ENCODE peak calls at places on chromosomes 6 and 20, in nine cellular contexts. M is adrenal gland, B is heart right ventricle, C is ascending aorta, W is lower lobe of right lung, I is psoas muscle, X is PC-3, N is testis, K is esophagus squamous epithelium. A is an unnamed sample. For H3K36me3 and H3K4me1, the result is how much of the 10 kb centered on the place peaks cover.

GRCh38 chr6:124714728-124715127 is 247.5 kb upstream of the RNF217 start:
- DNase-seq in M (no peak), B (no peak), C (no peak), W (no peak), I (no peak), X (no peak), N (no peak), K (no peak), A (no peak)

GRCh38 chr6:150683320-150683719 is 83.6 kb downstream of the PLEKHG1 start:
- DNase-seq in M (peak), B (peak), C (no peak), W (no peak), I (peak), X (no peak), N (no peak), K (no peak), A (no peak)

GRCh38 chr6:77123527-77123926 is 339.8 kb downstream of the HTR1B start:
- DNase-seq in M (no peak), B (no peak), C (no peak), W (no peak), I (no peak), X (no peak), N (no peak), K (no peak), A (no peak)

GRCh38 chr6:38876470-38876869 is 161.4 kb downstream of the DNAH8 start:
- DNase-seq in M (peak), B (no peak), C (no peak), W (no peak), I (no peak), X (no peak), N (no peak), K (no peak), A (no peak)

GRCh38 chr6:137488736-137489409 is 5.3 kb downstream of the OLIG3 start:
- DNase-seq in M (no peak), B (no peak), C (no peak), W (peak), I (no peak), X (no peak), N (no peak), K (no peak), A (no peak)

GRCh38 chr6:12538881-12539357 is 177.6 kb upstream of the PHACTR1 start:
- DNase-seq in M (peak), B (peak), C (peak), W (peak), I (no peak), X (no peak), N (peak), K (no peak), A (no peak)

GRCh38 chr6:36733300-36733699 is 35.7 kb downstream of the RAB44 start:
- DNase-seq in M (no peak), B (no peak), C (no peak), W (no peak), I (peak), X (no peak), N (no peak), K (no peak), A (no peak)

GRCh38 chr6:106165885-106166485 is 79.8 kb downstream of the PRDM1 start:
- DNase-seq in M (no peak), B (no peak), C (no peak), W (no peak), I (no peak), X (peak), N (no peak), K (no peak), A (no peak)

GRCh38 chr6:121449331-121449730 is 13.9 kb downstream of the GJA1 start:
- DNase-seq in M (no peak), B (no peak), C (no peak), W (no peak), I (no peak), X (no peak), N (no peak), K (no peak), A (no peak)

GRCh38 chr6:104750449-104750848 is 109.3 kb downstream of the HACE1 start:
- DNase-seq in M (no peak), B (no peak), C (no peak), W (no peak), I (no peak), X (no peak), N (no peak), K (no peak), A (no peak)

GRCh38 chr6:53119772-53120409 is 28.8 kb downstream of the GCM1 start:
- DNase-seq in M (peak), B (no peak), C (no peak), W (no peak), I (no peak), X (peak), N (no peak), K (no peak), A (no peak)

GRCh38 chr20:59153355-59153681 is 10.3 kb upstream of the ZNF831 start:
- DNase-seq in M (peak), B (peak), C (no peak), W (peak), I (peak), X (no peak), N (peak), K (no peak), A (peak)

GRCh38 chr6:43776115-43776798 is 6.2 kb downstream of the VEGFA start:
- DNase-seq in M (peak), B (no peak), C (no peak), W (peak), I (peak), X (no peak), N (no peak), K (no peak), A (no peak)

GRCh38 chr6:22954749-22955385 is 385.5 kb downstream of the HDGFL1 start:
- DNase-seq in M (no peak), B (no peak), C (no peak), W (no peak), I (no peak), X (peak), N (no peak), K (no peak), A (no peak)

GRCh38 chr6:63525186-63525878 is 46.9 kb upstream of the LOC128125822 start:
- DNase-seq in M (no peak), B (no peak), C (no peak), W (no peak), I (no peak), X (no peak), N (no peak), K (no peak), A (no peak)

DNA sequence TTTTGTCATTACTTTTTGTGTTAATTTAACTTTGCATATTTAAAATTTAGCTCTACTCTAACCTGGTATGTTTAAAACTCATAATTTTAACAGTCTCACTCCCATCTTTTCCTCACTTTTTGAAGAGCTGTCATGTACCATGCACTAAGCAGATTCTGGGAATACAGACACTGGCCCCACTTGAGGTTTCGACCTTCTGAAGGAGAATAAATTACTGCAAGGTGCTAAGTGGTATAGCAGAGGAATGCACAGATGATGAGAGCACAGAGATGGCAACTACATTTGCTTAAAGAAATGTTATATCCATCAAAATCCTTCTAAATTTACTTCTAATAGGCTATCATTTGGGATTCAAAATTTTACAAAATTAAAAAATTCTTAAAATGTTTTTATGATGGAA is 79.5 kb downstream of the AHI1 start:
- DNase-seq in M (no peak), B (no peak), C (no peak), W (no peak), I (no peak), X (no peak), N (no peak), K (no peak), A (no peak)
- TF ChIP-seq CTCF in M (no peak), B (no peak), C (no peak), W (no peak), I (no peak), X (no peak), N (no peak), K (no peak), A (no peak)

DNA sequence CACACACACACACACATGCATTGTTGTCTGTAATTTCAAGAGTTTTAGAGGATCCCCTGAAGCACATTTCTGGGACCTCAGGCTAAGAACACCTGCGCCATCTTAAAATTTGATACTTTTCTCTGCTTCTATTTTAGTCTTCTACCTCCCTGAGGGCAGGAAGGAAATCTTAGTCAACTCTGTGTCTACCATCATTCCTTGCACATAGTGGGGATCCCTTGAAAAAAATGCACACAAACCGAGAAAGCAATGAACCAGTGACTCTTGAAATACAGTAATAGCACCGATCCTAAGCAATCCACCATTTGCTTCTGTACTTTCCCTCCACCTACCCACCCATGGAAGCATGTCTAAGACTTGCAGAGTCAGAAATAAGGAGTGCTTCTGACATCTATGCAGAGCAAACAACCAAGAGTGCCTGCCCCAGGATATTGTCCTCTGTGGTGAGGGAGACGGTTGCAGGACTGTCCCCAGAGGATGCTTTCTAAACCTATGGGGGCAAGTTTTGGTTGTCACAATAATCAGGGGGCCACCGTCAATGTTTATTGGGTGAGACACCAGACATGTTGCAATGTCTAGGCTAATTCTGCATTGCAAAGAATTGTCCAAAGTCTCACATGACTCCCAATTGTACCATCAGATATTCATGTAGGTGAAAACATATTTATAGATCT is 208.0 kb upstream of the TAB2 start:
- DNase-seq in M (no peak), B (no peak), C (no peak), W (no peak), I (no peak), X (no peak), N (no peak), K (no peak), A (no peak)
- H3K36me3 ChIP-seq in M (under half), B (under half), C (under half), W (under half), I (under half), X (under half), N (under half), K (under half), A (under half)

DNA sequence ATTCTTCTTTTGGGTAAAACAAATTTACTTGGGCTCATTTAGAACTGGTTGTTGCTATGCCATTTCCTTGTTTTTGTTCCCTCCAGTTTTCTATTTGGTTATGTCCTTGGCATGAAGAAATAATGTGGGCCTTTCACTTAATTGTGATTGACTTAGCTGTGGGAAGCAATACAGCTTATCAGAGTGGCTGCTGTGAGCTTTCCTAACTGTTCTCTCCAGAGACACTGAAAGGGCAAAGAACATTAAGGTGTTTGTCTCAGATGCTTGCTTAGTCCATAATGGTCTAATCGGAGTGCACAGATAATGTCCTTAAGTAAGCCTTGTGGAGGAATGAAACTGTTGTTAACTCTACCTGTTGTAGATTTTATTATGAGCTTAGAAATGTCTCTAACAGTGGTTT is 56.6 kb downstream of the SH3BGRL2 start:
- DNase-seq in M (no peak), B (no peak), C (no peak), W (no peak), I (no peak), X (no peak), N (no peak), K (no peak), A (no peak)
- H3K4me1 ChIP-seq in M (under half), B (under half), C (under half), W (under half), I (under half), X (under half), N (under half), K (under half), A (under half)

GRCh38 chr6:16876201-16876600 is 114.9 kb upstream of the ATXN1 start:
- DNase-seq in M (no peak), B (no peak), C (no peak), W (no peak), I (no peak), X (no peak), N (no peak), K (no peak), A (no peak)

GRCh38 chr6:16873698-16874097 is 112.4 kb upstream of the ATXN1 start:
- DNase-seq in M (no peak), B (no peak), C (no peak), W (no peak), I (no peak), X (no peak), N (no peak), K (no peak), A (no peak)

GRCh38 chr6:16871047-16871446 is 109.8 kb upstream of the ATXN1 start:
- DNase-seq in M (no peak), B (no peak), C (no peak), W (no peak), I (no peak), X (no peak), N (no peak), K (no peak), A (no peak)

GRCh38 chr6:16868968-16869367 is 107.7 kb upstream of the ATXN1 start:
- DNase-seq in M (no peak), B (no peak), C (no peak), W (no peak), I (no peak), X (peak), N (no peak), K (no peak), A (no peak)

GRCh38 chr6:16872543-16873230 is 111.4 kb upstream of the ATXN1 start:
- DNase-seq in M (no peak), B (no peak), C (no peak), W (no peak), I (no peak), X (no peak), N (no peak), K (no peak), A (no peak)
- TF ChIP-seq CTCF in M (no peak), B (no peak), C (no peak), W (no peak), I (no peak), X (no peak), N (no peak), K (peak), A (no peak)

DNA sequence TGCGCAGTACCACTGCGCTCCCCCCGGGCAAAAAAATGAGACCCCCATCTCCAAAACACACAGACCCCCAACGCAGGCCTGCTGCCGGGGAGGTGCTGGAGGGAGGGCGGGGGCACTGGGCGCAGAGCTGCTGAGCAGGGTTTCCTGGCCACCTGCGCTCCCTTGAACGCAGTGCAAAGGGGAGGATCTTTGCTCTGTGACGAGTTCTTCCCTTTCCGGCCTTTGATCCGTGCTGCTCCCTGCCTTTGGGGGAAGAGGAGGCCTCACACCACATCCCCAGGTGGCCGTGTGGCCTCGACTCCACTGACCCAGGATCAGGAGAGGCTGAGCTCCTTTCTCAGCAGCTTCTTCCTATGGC is 8.9 kb upstream of the COL20A1 start:
- DNase-seq in M (no peak), B (no peak), C (no peak), W (no peak), I (no peak), X (no peak), N (no peak), K (no peak), A (no peak)
- H3K36me3 ChIP-seq in M (under half), B (half or more), C (half or more), W (half or more), I (under half), X (under half), N (under half), K (half or more), A (under half)

DNA sequence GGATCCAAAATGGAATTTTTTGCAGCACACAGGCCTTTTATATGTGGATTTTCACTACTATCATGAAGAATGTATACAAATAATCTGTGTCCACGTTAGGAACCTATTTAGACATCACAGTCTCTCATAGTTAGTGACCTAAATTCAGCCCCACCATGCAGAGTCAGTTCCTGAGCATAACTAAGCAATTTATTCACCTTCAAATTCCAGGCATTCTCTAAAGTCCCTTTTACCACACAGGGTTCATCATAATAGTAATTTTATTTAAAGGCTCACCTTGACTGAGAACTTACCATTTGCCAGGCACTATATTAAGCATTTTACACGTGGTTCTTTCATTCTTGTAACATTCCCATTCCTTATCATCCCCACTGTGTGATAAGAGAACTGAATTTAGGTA is 353.8 kb downstream of the ARHGAP18 start:
- DNase-seq in M (no peak), B (no peak), C (no peak), W (no peak), I (no peak), X (no peak), N (no peak), K (no peak), A (no peak)
- H3K4me1 ChIP-seq in M (under half), B (under half), C (under half), W (under half), I (under half), X (under half), N (under half), K (under half), A (under half)

DNA sequence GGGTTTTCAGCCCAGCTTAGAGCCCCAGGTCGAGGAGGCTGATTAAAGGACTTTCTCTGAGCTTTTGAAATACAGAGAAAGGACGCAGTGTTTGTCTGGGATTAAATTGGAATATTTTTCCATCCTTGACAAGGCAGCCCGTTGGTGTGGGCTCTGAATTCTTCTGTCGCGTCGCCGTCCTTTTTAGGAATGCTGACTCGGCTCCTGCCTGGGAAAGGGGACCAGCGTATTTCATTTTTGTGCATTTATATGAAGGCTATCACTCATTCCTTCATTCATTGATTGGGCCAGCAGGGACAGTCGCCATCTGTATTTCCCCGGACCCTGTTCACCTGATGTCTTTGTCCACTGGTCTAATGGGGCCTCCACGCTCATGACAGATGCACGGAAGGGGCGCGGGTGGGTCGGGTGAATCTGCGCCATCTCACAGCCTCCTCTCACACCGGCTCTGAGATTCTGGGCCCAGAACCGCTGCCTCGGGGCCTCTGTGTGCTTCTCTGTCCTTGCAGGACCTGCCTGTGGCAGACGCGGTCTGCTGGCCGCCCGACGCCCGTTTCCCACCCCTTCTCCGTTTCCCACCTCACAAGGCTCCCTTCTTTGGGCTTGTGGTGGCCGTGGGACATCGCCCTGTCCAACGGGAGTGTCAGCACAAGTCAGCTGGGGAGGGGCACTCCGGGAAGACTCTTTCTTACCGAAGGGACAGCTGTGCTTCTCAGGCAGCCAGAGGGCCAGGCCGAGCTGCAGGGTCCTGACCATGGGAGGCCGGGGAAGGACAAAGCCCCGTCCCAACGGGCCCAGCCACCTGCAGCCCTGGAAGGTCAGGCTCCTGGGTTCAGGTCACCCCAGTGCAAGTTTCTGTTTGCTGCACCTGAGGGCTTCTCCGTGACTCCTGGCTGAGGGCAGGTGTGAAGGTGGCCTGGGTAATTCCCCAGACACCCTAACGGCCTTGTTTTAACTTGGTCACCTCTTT is 157.3 kb downstream of the TAF4 start:
- DNase-seq in M (no peak), B (no peak), C (no peak), W (peak), I (peak), X (no peak), N (no peak), K (no peak), A (no peak)
- TF ChIP-seq CTCF in M (no peak), B (no peak), C (no peak), W (no peak), I (no peak), X (no peak), N (no peak), K (no peak), A (no peak)

GRCh38 chr20:23092861-23093543 is 6.9 kb upstream of the CD93 start:
- DNase-seq in M (no peak), B (no peak), C (no peak), W (no peak), I (no peak), X (no peak), N (no peak), K (no peak), A (no peak)

GRCh38 chr20:23094213-23094896 is 8.2 kb upstream of the CD93 start:
- DNase-seq in M (no peak), B (no peak), C (no peak), W (no peak), I (no peak), X (no peak), N (no peak), K (no peak), A (no peak)

GRCh38 chr20:23094927-23095326 is 8.8 kb upstream of the CD93 start:
- DNase-seq in M (no peak), B (no peak), C (no peak), W (no peak), I (no peak), X (peak), N (no peak), K (no peak), A (no peak)

GRCh38 chr20:23092409-23092756 is 6.3 kb upstream of the CD93 start:
- DNase-seq in M (no peak), B (no peak), C (no peak), W (no peak), I (no peak), X (no peak), N (peak), K (no peak), A (no peak)

GRCh38 chr20:23093613-23094012 is 7.5 kb upstream of the CD93 start:
- DNase-seq in M (no peak), B (no peak), C (no peak), W (no peak), I (no peak), X (no peak), N (no peak), K (no peak), A (no peak)
- H3K36me3 ChIP-seq in M (under half), B (under half), C (under half), W (under half), I (under half), X (under half), N (under half), K (under half), A (under half)

GRCh38 chr6:16108996-16109658 is 19.8 kb upstream of the MYLIP start:
- DNase-seq in M (peak), B (no peak), C (no peak), W (peak), I (no peak), X (no peak), N (peak), K (no peak), A (no peak)
- H3K4me1 ChIP-seq in M (under half), B (under half), C (under half), W (under half), I (half or more), X (under half), N (under half), K (under half), A (under half)